ENCODE peak calls at places on chromosome 4, in ten cellular contexts. P is WERI-Rb-1, D is cardiac fibroblast, Y is brain microvascular endothelial cell, W is GM06990, K is ascending aorta, Q is A549, I is fibroblast of the aortic adventitia, H is body of pancreas, U is astrocyte. B is an unnamed sample.
A peak's percentile ranks its signal among the peaks of the same experiment; 100 is the strongest.

GRCh38 chr4:113878718-113879117 is 100.7 kb downstream of the ARSJ start:
- DNase-seq in D (peak; percentile 15), I (no peak), Q (peak; percentile 54), H (no peak), P (peak; percentile 49), W (no peak), K (no peak), Y (peak; percentile 28), U (peak; percentile 75), B (no peak)

GRCh38 chr4:166279261-166279660 is 406.2 kb downstream of the TLL1 start:
- DNase-seq in U (no peak), P (no peak), H (no peak), D (no peak), Y (no peak), I (no peak), K (no peak), Q (no peak), W (no peak), B (no peak)

GRCh38 chr4:92825186-92825715 is 521.5 kb downstream of the GRID2 start:
- DNase-seq in P (no peak), Q (no peak), H (no peak), Y (no peak), I (no peak), D (no peak), U (no peak), W (no peak), K (no peak), B (no peak)

GRCh38 chr4:177638871-177639270 is 196.6 kb upstream of the AGA start:
- DNase-seq in Q (no peak), Y (no peak), I (no peak), H (no peak), D (no peak), P (no peak), W (no peak), K (no peak), U (no peak), B (no peak)

GRCh38 chr4:141241986-141242385 is 21.3 kb downstream of the ZNF330 start:
- DNase-seq in K (no peak), H (no peak), Q (no peak), I (no peak), Y (no peak), W (no peak), P (no peak), D (no peak), U (no peak), B (no peak)

GRCh38 chr4:168832746-168833575 is 177.1 kb downstream of the CBR4 start:
- DNase-seq in Y (no peak), H (no peak), P (peak; percentile 23), I (peak; percentile 49), D (peak; percentile 35), K (peak; percentile 73), U (no peak), W (no peak), Q (no peak), B (no peak)

GRCh38 chr4:100557306-100557705 is 39.5 kb upstream of the EMCN start:
- DNase-seq in I (no peak), P (no peak), H (no peak), D (no peak), K (no peak), U (no peak), Y (no peak), Q (no peak), W (no peak), B (no peak)

GRCh38 chr4:180234730-180235129 is 2008.5 kb upstream of the TENM3 start:
- DNase-seq in D (no peak), Y (no peak), Q (no peak), H (no peak), U (no peak), P (no peak), K (no peak), W (no peak), I (no peak), B (no peak)

GRCh38 chr4:149796381-149796780 is 19.3 kb downstream of the IQCM start:
- DNase-seq in Y (no peak), H (no peak), U (no peak), W (no peak), Q (no peak), P (no peak), K (no peak), I (no peak), D (no peak), B (no peak)

GRCh38 chr4:169327951-169328350 is 57.2 kb upstream of the SH3RF1 start:
- DNase-seq in H (no peak), Y (no peak), W (no peak), U (no peak), D (no peak), P (no peak), I (no peak), Q (no peak), K (no peak), B (no peak)

GRCh38 chr4:124420166-124420695 is 292.3 kb downstream of the ANKRD50 start:
- DNase-seq in K (no peak), H (no peak), D (no peak), I (no peak), W (no peak), Q (no peak), Y (no peak), U (no peak), P (no peak), B (no peak)

GRCh38 chr4:76654796-76655195 is 219.8 kb downstream of the SHROOM3 start:
- DNase-seq in Q (no peak), K (no peak), W (no peak), H (no peak), U (peak; percentile 55), I (peak; percentile 47), P (no peak), Y (no peak), D (no peak), B (no peak)

GRCh38 chr4:151276787-151277557 is at the start of gene PRSS48:
- DNase-seq in H (peak; percentile 59), U (peak; percentile 11), Y (peak; percentile 47), I (peak; percentile 58), W (peak; percentile 10), Q (peak; percentile 52), K (peak; percentile 65), D (peak; percentile 71), P (peak; percentile 80), B (no peak)

GRCh38 chr4:121462660-121463261 is 81.9 kb upstream of the QRFPR start:
- DNase-seq in Y (peak; percentile 60), I (peak; percentile 86), H (peak; percentile 69), U (peak; percentile 52), W (peak; percentile 17), Q (peak; percentile 62), D (peak; percentile 84), P (peak; percentile 71), K (no peak), B (peak; percentile 50)

GRCh38 chr4:98506462-98507132 is 151.8 kb downstream of the TSPAN5 start:
- DNase-seq in I (no peak), W (no peak), Q (no peak), Y (no peak), U (no peak), P (peak; percentile 72), H (no peak), K (no peak), D (no peak), B (no peak)

GRCh38 chr4:13322681-13323101 is 161.4 kb downstream of the RAB28 start:
- DNase-seq in K (no peak), H (no peak), U (peak; percentile 99), P (no peak), I (peak; percentile 92), Y (peak; percentile 89), D (peak; percentile 95), W (no peak), Q (no peak), B (peak; percentile 70)

GRCh38 chr4:80610845-80611244 is 275.3 kb downstream of the CFAP299 start:
- DNase-seq in P (no peak), U (peak; percentile 47), W (no peak), I (peak; percentile 70), K (no peak), Q (no peak), H (no peak), Y (peak; percentile 27), D (no peak), B (peak; percentile 9)

DNA sequence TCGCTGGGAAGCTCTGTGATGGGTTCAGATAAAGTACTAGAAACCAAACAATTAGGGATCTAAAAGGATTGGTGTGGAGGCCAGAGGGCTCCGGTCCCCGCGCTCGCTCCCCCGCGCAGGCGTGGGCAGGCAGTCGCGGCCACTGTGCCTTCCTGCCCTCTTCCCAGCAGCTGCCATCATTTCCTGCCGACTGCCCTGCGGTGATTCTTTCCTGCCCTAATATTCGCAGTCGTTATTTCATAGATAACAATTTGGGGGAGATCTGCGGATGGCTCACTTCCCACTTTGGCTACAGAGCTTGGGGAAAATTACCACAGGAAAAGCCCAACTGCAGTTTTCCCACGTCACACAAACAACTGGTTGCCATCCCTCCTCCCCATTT is 2.2 kb downstream of the GRIA2 start:
- DNase-seq in D (no peak), H (no peak), W (no peak), Y (no peak), P (no peak), K (no peak), Q (no peak), I (no peak), U (peak; percentile 13), B (no peak)
- H3K4me3 ChIP-seq in D (peak overlapping the region; percentile 37), H (peak overlapping the region; percentile 20), W (no peak overlapping the region), Y (peak overlapping the region; percentile 65), P (peak overlapping the region; percentile 86), K (peak overlapping the region; percentile 79), Q (peak overlapping the region; percentile 33), I (peak overlapping the region; percentile 38), U (peak overlapping the region; percentile 80), B (peak overlapping the region; percentile 19)

DNA sequence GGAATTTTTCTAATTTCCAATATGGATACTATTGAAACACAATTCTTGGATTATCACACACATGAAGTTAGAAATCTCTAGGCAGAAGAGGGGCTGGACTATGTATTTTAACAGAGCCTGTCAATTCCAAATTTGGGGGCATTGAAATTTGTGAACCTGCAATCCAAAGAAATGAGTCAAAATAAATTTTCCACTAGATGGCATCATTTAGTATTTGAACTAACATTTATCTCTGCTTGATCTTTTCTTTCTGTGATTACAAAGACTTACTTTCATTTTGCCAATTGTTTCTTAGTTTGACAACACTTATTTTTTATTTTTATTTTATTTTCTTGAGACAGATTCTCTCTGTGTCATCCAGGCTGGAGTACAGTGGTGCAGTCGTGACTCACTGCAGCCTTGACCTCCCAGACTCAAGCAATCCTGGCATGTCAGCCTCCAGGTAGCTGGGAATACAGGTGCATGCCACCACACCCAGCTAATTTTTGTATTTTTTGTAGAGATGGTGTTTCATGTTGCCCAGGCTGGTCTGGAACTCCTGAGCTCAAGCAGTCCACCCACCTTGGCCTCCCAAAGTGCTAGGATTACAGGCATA is 2.7 kb upstream of the PYURF start:
- DNase-seq in Y (no peak), H (no peak), U (no peak), Q (no peak), P (no peak), W (no peak), K (no peak), D (peak; percentile 5), I (peak; percentile 40), B (no peak)
- TF ChIP-seq CTCF in Y (no peak), H (peak; percentile 19), U (peak; percentile 5), Q (peak; percentile 51), P (no peak), W (peak; percentile 12), K (no peak), D (no peak), I (no peak), B (no peak)

GRCh38 chr4:87422104-87423052 is at the start of gene NUDT9:
- DNase-seq in P (peak; percentile 95), I (peak; percentile 96), U (peak; percentile 97), Q (peak; percentile 95), H (peak; percentile 97), Y (peak; percentile 98), W (peak; percentile 90), K (peak; percentile 97), D (peak; percentile 96), B (peak; percentile 87)
- H3K4me3 ChIP-seq in P (peak within 1 kb of the TSS; percentile 95), I (peak within 1 kb of the TSS; percentile 99), U (peak within 1 kb of the TSS; percentile 94), Q (peak within 1 kb of the TSS; percentile 84), H (peak within 1 kb of the TSS; percentile 78), Y (peak within 1 kb of the TSS; percentile 76), W (peak within 1 kb of the TSS; percentile 76), K (peak within 1 kb of the TSS; percentile 74), D (peak within 1 kb of the TSS; percentile 68), B (peak within 1 kb of the TSS; percentile 81)

GRCh38 chr4:138789796-138790195 is 225.8 kb upstream of the NOCT start:
- DNase-seq in W (no peak), I (no peak), H (peak; percentile 4), U (no peak), K (no peak), Q (no peak), Y (no peak), P (no peak), D (no peak), B (no peak)
- TF ChIP-seq CTCF in W (no peak), I (no peak), H (no peak), U (no peak), K (no peak), Q (no peak), Y (no peak), P (no peak), D (no peak), B (no peak)